ENCODE peak calls at places on chromosomes 3 and 15, in five cellular contexts. E is D341Med; N is B cell; W is EL; F is stimulated activated CD8-positive, alpha-beta memory T cell treated with anti-CD3 and anti-CD28 coated beads, Interleukin-12 subunit alpha, Interleukin-12 subunit beta, amount 100 ng/mL, for 1 hour. M is an unnamed sample.

GRCh38 chr3:75192065-75192658 is 472.0 kb upstream of the FRG2C start:
- DNase-seq in N (peak; percentile 33), F (peak; percentile 26), W (peak; percentile 47), E (peak; percentile 54), M (no peak)

GRCh38 chr3:112302881-112303761 is 9.1 kb upstream of the SLC9C1 start:
- DNase-seq in N (no peak), F (no peak), E (no peak), W (peak; percentile 19), M (no peak)

GRCh38 chr3:112017081-112017480 is 17.5 kb upstream of the TMPRSS7 start:
- DNase-seq in W (no peak), N (no peak), E (no peak), F (no peak), M (no peak)

GRCh38 chr15:59360896-59361295 is 11.8 kb downstream of the MYO1E start:
- DNase-seq in F (no peak), N (no peak), W (peak; percentile 13), E (no peak), M (no peak)

GRCh38 chr3:190010486-190010885 is 110.2 kb downstream of the P3H2 start:
- DNase-seq in N (no peak), W (no peak), E (no peak), F (no peak), M (no peak)

GRCh38 chr3:82048711-82049110 is 287.3 kb upstream of the GBE1 start:
- DNase-seq in W (no peak), E (no peak), F (no peak), N (no peak), M (no peak)

GRCh38 chr3:55624238-55624637 is 137.1 kb upstream of the WNT5A start:
- DNase-seq in N (no peak), E (no peak), W (peak; percentile 83), F (no peak), M (no peak)

GRCh38 chr3:146382386-146382785 is 87.0 kb downstream of the PLSCR2 start:
- DNase-seq in F (no peak), E (peak; percentile 18), W (peak; percentile 14), N (no peak), M (no peak)

GRCh38 chr15:101536166-101536874 is 46.8 kb upstream of the PCSK6 start:
- DNase-seq in E (no peak), W (no peak), N (no peak), F (no peak), M (no peak)

GRCh38 chr3:14699643-14700042 is 24.7 kb downstream of the C3orf20 start:
- DNase-seq in F (no peak), N (no peak), W (no peak), E (no peak), M (no peak)

GRCh38 chr15:51735211-51735610 is 2.2 kb downstream of the LYSMD2 start:
- DNase-seq in W (no peak), F (no peak), N (peak; percentile 38), E (no peak), M (no peak)

GRCh38 chr3:59017617-59017984 is 32.2 kb downstream of the CFAP20DC start:
- DNase-seq in E (no peak), W (no peak), F (no peak), N (no peak), M (no peak)